ENCODE peak calls at places on chromosomes 12 and 14, in four cellular contexts. Z is HuH-7; P is activated naive CD4-positive, alpha-beta T cell treated with anti-CD3 and anti-CD28 coated beads, Interleukin-2, amount 10 ng/mL, durations not matched to agents 7 days and 5 days; S is stimulated activated CD8-positive, alpha-beta memory T cell treated with anti-CD3 and anti-CD28 coated beads, Interleukin-15, amount 100 ng/mL, for 4 hours. I is an unnamed sample.

GRCh38 chr14:101175731-101176534 is 272.4 kb upstream of the RTL1 start:
- DNase-seq in Z (no peak), P (no peak), S (no peak), I (no peak)

GRCh38 chr12:26704684-26705475 is 128.1 kb downstream of the ITPR2 start:
- DNase-seq in Z (no peak), P (no peak), S (no peak), I (no peak)

GRCh38 chr14:99289394-99290189 is 17.6 kb upstream of the BCL11B start:
- DNase-seq in Z (no peak), P (no peak), S (no peak), I (no peak)

GRCh38 chr12:81077329-81077685 is 572 bp upstream of the ACSS3 start:
- DNase-seq in Z (peak), P (no peak), S (no peak), I (no peak)

GRCh38 chr12:6840428-6841138 is at the start of gene GNB3:
- DNase-seq in Z (no peak), P (no peak), S (no peak), I (no peak)

GRCh38 chr12:77087427-77087826 is 22.1 kb upstream of the E2F7 start:
- DNase-seq in Z (no peak), P (no peak), S (no peak), I (no peak)

GRCh38 chr12:131783915-131784541 is 44.2 kb upstream of the MMP17 start:
- DNase-seq in Z (no peak), P (no peak), S (no peak), I (no peak)

GRCh38 chr12:3034067-3034750 is 43.0 kb upstream of the TSPAN9 start:
- DNase-seq in Z (peak), P (peak), S (no peak), I (peak)

GRCh38 chr12:102144221-102144620 is 24.2 kb downstream of the PARPBP start:
- DNase-seq in Z (no peak), P (no peak), S (no peak), I (no peak)

GRCh38 chr14:61213930-61214329 is 67.2 kb downstream of the TMEM30B start:
- DNase-seq in Z (no peak), P (no peak), S (no peak), I (no peak)

GRCh38 chr14:51395361-51395849 is 155.4 kb downstream of the TMX1 start:
- DNase-seq in Z (no peak), P (no peak), S (no peak), I (peak)

GRCh38 chr12:23949212-23950010 is at the start of gene SOX5:
- DNase-seq in Z (peak), P (no peak), S (no peak), I (peak)

GRCh38 chr12:13000935-13001724 is 1.1 kb upstream of the HEBP1 start:
- DNase-seq in Z (peak), P (peak), S (no peak), I (peak)

GRCh38 chr14:75697918-75698317 is 36.9 kb downstream of the TTLL5 start:
- DNase-seq in Z (no peak), P (no peak), S (no peak), I (no peak)

GRCh38 chr12:110353211-110353965 is 50.1 kb downstream of the ANAPC7 start:
- DNase-seq in Z (no peak), P (no peak), S (no peak), I (no peak)

GRCh38 chr12:9732966-9733461 is at the start of gene CLECL1:
- DNase-seq in Z (no peak), P (no peak), S (no peak), I (no peak)

GRCh38 chr14:96574633-96575191 is 72.5 kb downstream of the PAPOLA start:
- DNase-seq in Z (no peak), P (no peak), S (no peak), I (no peak)

GRCh38 chr14:40318211-40318719 is 886.0 kb upstream of the FBXO33 start:
- DNase-seq in Z (no peak), P (no peak), S (no peak), I (no peak)

GRCh38 chr14:69620211-69620611 is 8.8 kb downstream of the SUSD6 start:
- DNase-seq in Z (no peak), P (no peak), S (no peak), I (no peak)

GRCh38 chr12:121224591-121224990 is 14.7 kb downstream of the P2RX4 start:
- DNase-seq in Z (no peak), P (peak), S (no peak), I (no peak)

GRCh38 chr12:32301216-32301615 is 98.1 kb upstream of the FGD4 start:
- DNase-seq in Z (no peak), P (no peak), S (no peak), I (no peak)

GRCh38 chr14:90426663-90427062 is 29.8 kb downstream of the CALM1 start:
- DNase-seq in Z (no peak), P (no peak), S (no peak), I (no peak)

GRCh38 chr14:74217672-74218448 is 21.4 kb upstream of the VSX2 start:
- DNase-seq in Z (peak), P (peak), S (peak), I (peak)

GRCh38 chr12:6215932-6216494 is 15.8 kb downstream of the CD9 start:
- DNase-seq in Z (no peak), P (no peak), S (no peak), I (peak)

GRCh38 chr14:84409435-84409834 is 1120.5 kb upstream of the FLRT2 start:
- DNase-seq in Z (no peak), P (no peak), S (no peak), I (no peak)

GRCh38 chr12:26636710-26637328 is 196.2 kb downstream of the ITPR2 start:
- DNase-seq in Z (no peak), P (no peak), S (no peak), I (no peak)

GRCh38 chr14:59339526-59339925 is 125.7 kb downstream of the GPR135 start:
- DNase-seq in Z (no peak), P (no peak), S (no peak), I (no peak)

GRCh38 chr12:69275471-69275891 is 36.1 kb downstream of the CPSF6 start:
- DNase-seq in Z (no peak), P (no peak), S (no peak), I (no peak)

GRCh38 chr14:94650806-94651805 is 38.9 kb downstream of the SERPINA3 start:
- DNase-seq in Z (no peak), P (no peak), S (no peak), I (no peak)

I was measured in tibial nerve.